ENCODE peak calls at places on chromosome 4, in nine cellular contexts. I is activated CD8-positive, alpha-beta memory T cell treated with anti-CD3 and anti-CD28 coated beads for 4 hours; L is stromal cell of bone marrow; Y is COR-L47; J is NCI-H2171 treated with DMSO at 0.1 percent for 48 hours; H is GM10248; U is mesothelial cell of epicardium; E is stimulated activated CD8-positive, alpha-beta memory T cell treated with anti-CD3 and anti-CD28 coated beads, Interleukin-7, amount 100 ng/mL, for 1 hour; W is sigmoid colon. T is an unnamed sample.

GRCh38 chr4:99655315-99656081 is 2.1 kb downstream of the C4orf54 start:
- DNase-seq in Y (peak), H (no peak), U (no peak), E (no peak), J (no peak), L (peak), I (no peak), W (peak), T (no peak)

GRCh38 chr4:74440356-74440755 is 4.6 kb upstream of the AREG start:
- DNase-seq in H (no peak), U (no peak), I (no peak), J (no peak), E (no peak), Y (no peak), L (no peak), W (no peak), T (no peak)

GRCh38 chr4:117664706-117665444 is 369.4 kb upstream of the NDST3 start:
- DNase-seq in J (no peak), Y (no peak), H (no peak), I (no peak), E (no peak), U (no peak), W (no peak), L (no peak), T (peak)

GRCh38 chr4:141074098-141074878 is 59.0 kb downstream of the RNF150 start:
- DNase-seq in H (no peak), E (no peak), I (no peak), L (peak), J (no peak), W (no peak), U (no peak), Y (no peak), T (no peak)

GRCh38 chr4:139978692-139979091 is 175.3 kb downstream of the MAML3 start:
- DNase-seq in I (no peak), L (no peak), W (no peak), Y (no peak), U (no peak), J (no peak), E (no peak), H (peak), T (no peak)

GRCh38 chr4:10806993-10807645 is 122.6 kb upstream of the CLNK start:
- DNase-seq in L (no peak), U (no peak), J (peak), Y (no peak), I (no peak), E (no peak), W (no peak), H (no peak), T (no peak)

GRCh38 chr4:100493756-100494155 is 24.1 kb downstream of the EMCN start:
- DNase-seq in I (no peak), H (no peak), L (no peak), J (no peak), W (no peak), U (no peak), E (no peak), Y (no peak), T (peak)

GRCh38 chr4:8766610-8767009 is 105.0 kb downstream of the HMX1 start:
- DNase-seq in J (no peak), U (no peak), I (no peak), L (no peak), E (no peak), W (peak), H (no peak), Y (no peak), T (no peak)

GRCh38 chr4:54005475-54005874 is 58.9 kb downstream of the CHIC2 start:
- DNase-seq in J (no peak), E (no peak), W (no peak), Y (no peak), L (peak), U (no peak), I (no peak), H (no peak), T (no peak)

GRCh38 chr4:110310795-110311194 is 112.4 kb upstream of the ELOVL6 start:
- DNase-seq in L (no peak), U (no peak), W (no peak), E (no peak), H (no peak), Y (no peak), J (no peak), I (no peak), T (no peak)

GRCh38 chr4:42390622-42391355 is 6.5 kb upstream of the SHISA3 start:
- DNase-seq in Y (no peak), H (no peak), E (no peak), W (no peak), U (no peak), J (no peak), I (no peak), L (no peak), T (no peak)

GRCh38 chr4:16092682-16093319 is 9.0 kb upstream of the PROM1 start:
- DNase-seq in I (no peak), W (no peak), Y (peak), L (no peak), E (no peak), J (no peak), H (no peak), U (no peak), T (no peak)

GRCh38 chr4:19748470-19748869 is 503.2 kb upstream of the SLIT2 start:
- DNase-seq in U (no peak), L (peak), E (no peak), J (no peak), H (no peak), W (peak), I (no peak), Y (no peak), T (no peak)

GRCh38 chr4:2305766-2306501 is 44.0 kb upstream of the MXD4 start:
- DNase-seq in J (no peak), I (no peak), U (no peak), H (no peak), Y (peak), W (no peak), E (no peak), L (no peak), T (no peak)

GRCh38 chr4:154399259-154399974 is 92.2 kb downstream of the DCHS2 start:
- DNase-seq in E (no peak), W (no peak), H (no peak), U (no peak), L (peak), Y (no peak), I (no peak), J (no peak), T (peak)

GRCh38 chr4:112253382-112254000 is 21.9 kb downstream of the AP1AR start:
- DNase-seq in J (no peak), H (peak), Y (peak), I (no peak), U (no peak), W (no peak), L (no peak), E (no peak), T (no peak)

GRCh38 chr4:88599714-88600113 is 7.4 kb downstream of the HERC3 start:
- DNase-seq in I (no peak), E (no peak), Y (no peak), U (no peak), H (no peak), L (no peak), W (no peak), J (no peak), T (no peak)

GRCh38 chr4:48780867-48781219 is 764 bp upstream of the FRYL start:
- DNase-seq in J (no peak), H (no peak), Y (peak), L (no peak), W (peak), I (peak), E (peak), U (no peak), T (no peak)

GRCh38 chr4:37675587-37676290 is 10.4 kb downstream of the RELL1 start:
- DNase-seq in L (no peak), W (no peak), J (no peak), I (no peak), H (peak), E (no peak), Y (no peak), U (no peak), T (no peak)

GRCh38 chr4:47017494-47017893 is 13.9 kb upstream of the GABRB1 start:
- DNase-seq in W (no peak), E (no peak), H (no peak), J (no peak), Y (no peak), I (no peak), U (no peak), L (peak), T (no peak)

GRCh38 chr4:84730375-84730774 is 147.4 kb downstream of the CDS1 start:
- DNase-seq in U (no peak), Y (no peak), H (no peak), I (no peak), W (no peak), J (no peak), E (no peak), L (no peak), T (no peak)

GRCh38 chr4:17780461-17781071 is 855 bp downstream of the FAM184B start:
- DNase-seq in L (no peak), E (no peak), U (no peak), H (no peak), Y (peak), J (peak), I (no peak), W (no peak), T (peak)

GRCh38 chr4:94897023-94897422 is 139.3 kb downstream of the BMPR1B start:
- DNase-seq in Y (no peak), L (no peak), J (no peak), I (no peak), W (no peak), U (no peak), E (no peak), H (no peak), T (no peak)

GRCh38 chr4:1196421-1197183 is 24.2 kb upstream of the SPON2 start:
- DNase-seq in W (peak), H (no peak), L (no peak), U (no peak), I (no peak), J (no peak), E (no peak), Y (no peak), T (no peak)